ENCODE peak calls at places on chromosomes 7 and 10, in five cellular contexts. Q is lung, B is H1, L is A549, M is endothelial cell of umbilical vein. Y is an unnamed sample.

GRCh38 chr10:111998728-111999127 is 184.8 kb downstream of the GPAM start:
- DNase-seq in Q (no peak), B (no peak), L (no peak), M (no peak), Y (no peak)

GRCh38 chr10:44860811-44861751 is 50.1 kb upstream of the TMEM72 start:
- DNase-seq in Q (peak; percentile 23), B (peak; percentile 26), L (peak; percentile 36), M (no peak), Y (no peak)

GRCh38 chr7:136914016-136914415 is 45.6 kb downstream of the CHRM2 start:
- DNase-seq in Q (no peak), B (no peak), L (no peak), M (no peak), Y (no peak)

GRCh38 chr7:34191041-34191440 is 285.7 kb downstream of the BMPER start:
- DNase-seq in Q (no peak), B (no peak), L (no peak), M (no peak), Y (no peak)

GRCh38 chr10:123149568-123150228 is 1.8 kb downstream of the HMX2 start:
- DNase-seq in Q (no peak), B (peak; percentile 74), L (no peak), M (peak; percentile 35), Y (no peak)

GRCh38 chr7:149496642-149497391 is 792 bp downstream of the ZNF746 start:
- DNase-seq in Q (peak; percentile 48), B (peak; percentile 55), L (peak; percentile 29), M (peak; percentile 49), Y (peak; percentile 49)

GRCh38 chr7:131183611-131184119 is 144.0 kb upstream of the MKLN1 start:
- DNase-seq in Q (no peak), B (no peak), L (no peak), M (no peak), Y (no peak)

GRCh38 chr10:130244928-130245495 is 108.8 kb downstream of the GLRX3 start:
- DNase-seq in Q (no peak), B (no peak), L (no peak), M (no peak), Y (no peak)

GRCh38 chr7:2640858-2641257 is 9.1 kb downstream of the TTYH3 start:
- DNase-seq in Q (no peak), B (peak; percentile 64), L (no peak), M (no peak), Y (no peak)

GRCh38 chr7:127874951-127875608 is 156.2 kb downstream of the LRRC4 start:
- DNase-seq in Q (no peak), B (no peak), L (no peak), M (no peak), Y (no peak)

GRCh38 chr7:44051611-44052220 is 7.2 kb downstream of the DBNL start:
- DNase-seq in Q (no peak), B (no peak), L (no peak), M (no peak), Y (no peak)

GRCh38 chr7:28116034-28116433 is 64.6 kb downstream of the JAZF1 start:
- DNase-seq in Q (no peak), B (no peak), L (no peak), M (no peak), Y (no peak)

GRCh38 chr10:10777279-10777678 is 240.4 kb upstream of the CELF2 start:
- DNase-seq in Q (no peak), B (no peak), L (no peak), M (no peak), Y (no peak)

GRCh38 chr7:157678503-157678902 is 341.7 kb downstream of the DNAJB6 start:
- DNase-seq in Q (no peak), B (no peak), L (no peak), M (no peak), Y (no peak)

GRCh38 chr7:90723233-90723632 is 127.1 kb downstream of the CDK14 start:
- DNase-seq in Q (no peak), B (no peak), L (no peak), M (no peak), Y (no peak)

GRCh38 chr10:49435225-49435624 is 39.3 kb upstream of the DRGX start:
- DNase-seq in Q (no peak), B (no peak), L (no peak), M (no peak), Y (no peak)

GRCh38 chr7:17769918-17770317 is 170.4 kb downstream of the SNX13 start:
- DNase-seq in Q (peak; percentile 53), B (peak; percentile 59), L (peak; percentile 77), M (peak; percentile 64), Y (peak; percentile 19)

GRCh38 chr10:5323446-5323845 is 41.3 kb upstream of the UCN3 start:
- DNase-seq in Q (no peak), B (no peak), L (no peak), M (no peak), Y (no peak)

GRCh38 chr10:74825371-74826141 is 844 bp upstream of the KAT6B start:
- DNase-seq in Q (no peak), B (peak; percentile 80), L (no peak), M (no peak), Y (peak; percentile 68)

GRCh38 chr7:36278767-36279171 is 110.9 kb upstream of the ANLN start:
- DNase-seq in Q (no peak), B (no peak), L (no peak), M (no peak), Y (no peak)

GRCh38 chr7:116028808-116029207 is 1.8 kb downstream of the TFEC start:
- DNase-seq in Q (no peak), B (no peak), L (no peak), M (peak; percentile 17), Y (no peak)

GRCh38 chr7:17105701-17106100 is 192.8 kb upstream of the AHR start:
- DNase-seq in Q (no peak), B (no peak), L (no peak), M (peak; percentile 12), Y (no peak)

GRCh38 chr7:100965723-100966541 is 3.4 kb upstream of the MUC12 start:
- DNase-seq in Q (peak; percentile 83), B (peak; percentile 100), L (peak; percentile 88), M (peak; percentile 49), Y (peak; percentile 49)

GRCh38 chr10:95451150-95451549 is 110.0 kb downstream of the SORBS1 start:
- DNase-seq in Q (no peak), B (no peak), L (no peak), M (no peak), Y (no peak)

GRCh38 chr7:485188-486081 is 34.2 kb downstream of the PDGFA start:
- DNase-seq in Q (no peak), B (no peak), L (no peak), M (no peak), Y (no peak)

GRCh38 chr7:68245688-68246087 is 1249.1 kb downstream of the TYW1 start:
- DNase-seq in Q (no peak), B (no peak), L (no peak), M (no peak), Y (no peak)

GRCh38 chr10:116716381-116716780 is 26.0 kb downstream of the HSPA12A start:
- DNase-seq in Q (no peak), B (no peak), L (no peak), M (no peak), Y (no peak)

GRCh38 chr7:81606078-81606863 is 163.6 kb downstream of the HGF start:
- DNase-seq in Q (no peak), B (no peak), L (no peak), M (no peak), Y (no peak)

GRCh38 chr7:81605493-81605892 is 164.4 kb downstream of the HGF start:
- DNase-seq in Q (no peak), B (no peak), L (no peak), M (no peak), Y (no peak)

GRCh38 chr7:81604808-81605174 is 165.1 kb downstream of the HGF start:
- DNase-seq in Q (no peak), B (no peak), L (no peak), M (no peak), Y (no peak)

GRCh38 chr7:81600608-81601007 is 169.2 kb downstream of the HGF start:
- DNase-seq in Q (no peak), B (no peak), L (no peak), M (no peak), Y (no peak)

DNA sequence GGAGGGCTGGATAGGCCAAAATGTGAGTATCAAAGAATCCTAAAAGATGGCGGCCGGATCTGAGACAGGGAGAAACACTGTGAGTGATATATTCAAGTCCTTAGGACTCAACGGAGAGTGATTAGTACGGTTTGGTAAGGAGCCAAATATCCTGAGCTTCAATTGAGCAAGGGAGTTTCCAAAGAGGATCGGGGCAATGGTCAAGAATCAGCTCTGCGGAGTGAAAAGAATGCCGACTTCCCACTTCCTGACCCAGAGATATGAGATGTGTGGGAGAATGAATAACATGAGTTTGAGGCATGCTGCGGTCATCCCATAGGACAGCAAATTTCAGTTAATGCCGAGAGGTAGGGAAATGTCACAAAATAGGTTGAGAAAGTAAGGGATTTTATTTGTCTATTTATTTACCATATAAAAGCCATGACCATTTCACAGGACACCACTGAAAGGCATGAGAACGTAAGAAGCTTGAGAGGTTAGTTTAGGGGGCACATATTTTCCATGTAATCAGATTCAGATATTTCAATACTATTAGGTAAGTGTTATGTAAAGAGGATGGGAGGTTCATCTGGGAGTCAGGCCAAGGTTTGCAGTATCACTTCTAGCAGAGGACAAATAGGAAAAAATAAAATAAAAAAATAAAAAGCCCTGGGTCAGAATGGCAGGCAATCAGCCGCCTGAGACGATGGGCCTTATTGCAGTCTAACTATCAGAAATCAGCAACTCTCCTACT is 165.6 kb downstream of the HGF start:
- DNase-seq in Q (no peak), B (no peak), L (peak; percentile 34), M (peak; percentile 36), Y (no peak)
- H3K27ac ChIP-seq in Q (no peak overlapping the region), B (no peak overlapping the region), L (no peak overlapping the region), M (no peak overlapping the region), Y (no peak overlapping the region)

DNA sequence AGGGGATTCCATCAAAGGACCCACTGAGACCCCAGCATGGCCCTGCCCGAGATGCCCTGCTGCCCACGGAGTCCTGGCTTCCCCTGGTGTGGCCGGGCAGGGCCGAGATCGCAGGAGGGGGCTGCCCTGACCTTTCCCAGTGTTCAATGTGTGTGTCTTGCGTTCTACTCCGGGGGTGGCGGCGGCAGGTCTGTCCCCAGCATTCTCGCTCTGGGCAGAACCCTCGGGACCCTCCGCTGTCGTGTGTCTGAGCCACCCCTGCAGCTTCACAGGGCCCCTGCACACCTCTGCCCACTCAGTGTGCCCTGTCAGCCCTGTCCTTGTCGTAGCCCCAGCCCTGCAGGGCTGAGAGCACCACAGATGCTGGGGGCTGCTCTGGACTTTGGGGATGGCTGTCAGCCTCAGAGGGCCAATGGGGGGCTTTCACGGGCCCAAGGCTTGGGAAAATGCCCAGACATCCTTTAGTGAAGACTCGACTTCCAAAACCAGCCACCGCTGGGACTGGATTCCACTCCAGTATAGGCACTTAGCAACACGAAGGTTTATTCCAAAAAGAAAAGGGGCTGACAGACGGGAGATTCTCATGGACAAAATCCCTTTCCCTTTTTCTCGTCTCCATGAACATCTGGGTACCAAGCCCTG is 30.0 kb upstream of the KNDC1 start:
- DNase-seq in Q (no peak), B (no peak), L (no peak), M (no peak), Y (no peak)
- H3K9me3 ChIP-seq in Q (no peaks in the 10 kb centered on the region), B (no peaks in the 10 kb centered on the region), L (no peaks in the 10 kb centered on the region), M (no peaks in the 10 kb centered on the region), Y (no peaks in the 10 kb centered on the region)

GRCh38 chr10:71244638-71245419 is 32.5 kb downstream of the UNC5B start:
- DNase-seq in Q (no peak), B (no peak), L (no peak), M (peak; percentile 59), Y (no peak)
- H3K27ac ChIP-seq in Q (peak overlapping the region; percentile 73), B (no peak overlapping the region), L (no peak overlapping the region), M (no peak overlapping the region), Y (no peak overlapping the region)

DNA sequence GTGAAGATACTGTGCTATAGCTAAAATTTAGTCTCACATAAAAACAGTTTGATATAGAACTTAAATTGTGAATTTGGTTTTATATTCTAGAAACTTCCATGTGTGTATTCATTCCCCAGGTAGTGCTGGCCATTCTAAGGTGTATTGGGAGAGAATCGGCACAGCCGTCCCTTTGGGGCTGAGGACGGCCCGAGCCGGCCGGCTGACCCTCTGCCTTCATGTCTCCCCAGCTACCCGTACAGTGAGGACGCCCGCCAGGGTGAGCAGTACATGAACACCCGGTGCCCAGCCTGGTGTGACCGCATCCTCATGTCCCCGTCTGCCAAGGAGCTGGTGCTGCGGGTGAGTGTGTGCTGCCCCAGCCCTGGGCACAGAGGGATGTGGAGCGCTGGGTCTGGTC is 8.5 kb downstream of the NKX6-2 start:
- DNase-seq in Q (no peak), B (no peak), L (no peak), M (no peak), Y (no peak)
- H3K9me3 ChIP-seq in Q (no peaks in the 10 kb centered on the region), B (no peaks in the 10 kb centered on the region), L (no peaks in the 10 kb centered on the region), M (no peaks in the 10 kb centered on the region), Y (no peaks in the 10 kb centered on the region)

Y was measured in CD4-positive, alpha-beta T cell.